ENCODE peak calls at places on chromosomes 16 and 17, in four cellular contexts. D is heart left ventricle, J is Calu3, A is fibroblast of lung. E is an unnamed sample.
A peak's percentile ranks its signal among the peaks of the same experiment; 100 is the strongest.

GRCh38 chr17:37361543-37361942 is 14.2 kb upstream of the C17orf78 start:
- DNase-seq in J (no peak), A (no peak), D (no peak), E (no peak)

GRCh38 chr17:18187226-18187625 is 3.6 kb downstream of the ALKBH5 start:
- DNase-seq in J (no peak), A (no peak), D (no peak), E (no peak)

GRCh38 chr16:1498899-1499676 is 5.9 kb downstream of the TELO2 start:
- DNase-seq in J (no peak), A (no peak), D (no peak), E (no peak)

GRCh38 chr17:30347488-30347887 is 13.6 kb upstream of the TMIGD1 start:
- DNase-seq in A (no peak), J (no peak), D (no peak), E (no peak)

GRCh38 chr17:30000001-30000754 is 58.7 kb downstream of the EFCAB5 start:
- DNase-seq in J (no peak), D (no peak), A (peak; percentile 20), E (no peak)

GRCh38 chr16:17329412-17329811 is 141.3 kb downstream of the XYLT1 start:
- DNase-seq in A (no peak), D (no peak), J (no peak), E (no peak)

GRCh38 chr16:81694494-81695285 is 84.4 kb upstream of the PLCG2 start:
- DNase-seq in D (no peak), A (no peak), J (no peak), E (no peak)

GRCh38 chr16:20348365-20349185 is 3.9 kb downstream of the UMOD start:
- DNase-seq in A (no peak), D (no peak), J (no peak), E (no peak)

GRCh38 chr17:58667934-58668597 is 23.8 kb downstream of the TEX14 start:
- DNase-seq in A (no peak), D (no peak), J (no peak), E (no peak)

GRCh38 chr16:88130016-88130415 is 178.8 kb downstream of the BANP start:
- DNase-seq in A (no peak), D (no peak), J (no peak), E (no peak)

GRCh38 chr16:11080999-11081630 is 136.8 kb downstream of the CLEC16A start:
- DNase-seq in A (no peak), D (no peak), J (no peak), E (no peak)

GRCh38 chr16:67731071-67731810 is 12.1 kb upstream of the GFOD2 start:
- DNase-seq in A (no peak), J (no peak), D (no peak), E (no peak)

GRCh38 chr17:49101054-49101534 is 31.5 kb upstream of the B4GALNT2 start:
- DNase-seq in A (peak; percentile 48), D (no peak), J (peak; percentile 90), E (no peak)

GRCh38 chr17:49836111-49837030 is 11.5 kb downstream of the TAC4 start:
- DNase-seq in D (no peak), A (peak; percentile 14), J (peak; percentile 57), E (no peak)

GRCh38 chr17:37220609-37220953 is 155.2 kb upstream of the C17orf78 start:
- DNase-seq in A (peak; percentile 46), D (no peak), J (no peak), E (no peak)

GRCh38 chr17:42135664-42136653 is 13.4 kb downstream of the HSPB9 start:
- DNase-seq in A (peak; percentile 64), D (peak; percentile 73), J (peak; percentile 90), E (no peak)

GRCh38 chr17:66412857-66413563 is 110.6 kb downstream of the PRKCA start:
- DNase-seq in D (no peak), J (no peak), A (no peak), E (no peak)

GRCh38 chr16:64137976-64138375 is 983.9 kb downstream of the CDH11 start:
- DNase-seq in J (no peak), D (no peak), A (no peak), E (no peak)

DNA sequence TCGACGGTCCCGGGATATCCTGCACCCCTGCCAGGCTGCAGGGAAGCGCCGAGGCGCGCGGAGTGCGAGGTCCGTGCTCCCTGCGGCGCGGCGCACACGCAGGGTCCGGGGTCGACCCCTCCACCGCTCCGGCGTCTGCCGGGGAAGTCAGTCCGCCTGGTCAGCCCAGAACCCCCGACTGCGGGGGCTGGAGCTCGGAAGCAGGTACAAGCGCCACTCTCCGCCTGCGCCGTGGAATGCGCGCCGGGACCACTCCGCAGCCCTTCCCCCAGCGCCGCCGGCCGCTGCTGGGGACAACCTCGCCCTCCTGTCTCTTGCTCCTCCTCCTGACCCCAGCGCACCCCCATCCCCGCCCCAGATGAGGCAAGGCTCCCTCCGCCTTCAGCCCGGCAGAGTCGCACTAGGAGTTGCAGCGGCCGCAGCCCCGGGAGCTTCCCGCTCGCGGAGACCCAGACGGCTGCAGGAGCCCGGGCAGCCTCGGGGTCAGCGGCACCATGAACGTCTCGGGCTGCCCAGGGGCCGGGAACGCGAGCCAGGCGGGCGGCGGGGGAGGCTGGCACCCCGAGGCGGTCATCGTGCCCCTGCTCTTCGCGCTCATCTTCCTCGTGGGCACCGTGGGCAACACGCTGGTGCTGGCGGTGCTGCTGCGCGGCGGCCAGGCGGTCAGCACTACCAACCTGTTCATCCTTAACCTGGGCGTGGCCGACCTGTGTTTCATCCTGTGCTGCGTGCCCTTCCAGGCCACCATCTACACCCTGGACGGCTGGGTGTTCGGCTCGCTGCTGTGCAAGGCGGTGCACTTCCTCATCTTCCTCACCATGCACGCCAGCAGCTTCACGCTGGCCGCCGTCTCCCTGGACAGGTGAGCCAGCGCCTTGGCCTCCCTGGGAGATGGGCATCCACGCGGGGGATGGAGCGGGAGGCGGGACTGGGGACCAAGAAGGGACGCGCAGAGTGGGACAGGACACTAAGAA is at the start of gene GALR2:
- DNase-seq in A (no peak), D (no peak), J (no peak), E (no peak)
- TF ChIP-seq CTCF in A (no peak), D (no peak), J (no peak), E (no peak)

GRCh38 chr16:29804020-29804419 is 2.3 kb upstream of the MAZ start:
- DNase-seq in J (no peak), A (no peak), D (no peak), E (no peak)

GRCh38 chr16:29802416-29802935 is 3.9 kb upstream of the MAZ start:
- DNase-seq in A (no peak), D (no peak), J (no peak), E (no peak)

GRCh38 chr16:29805232-29806095 is 865 bp upstream of the MAZ start:
- DNase-seq in J (peak; percentile 99), D (peak; percentile 98), A (peak; percentile 98), E (peak; percentile 95)

GRCh38 chr16:29806096-29806579 is at the start of gene MAZ:
- DNase-seq in D (no peak), A (peak; percentile 94), J (peak; percentile 85), E (no peak)

GRCh38 chr16:29804455-29805231 is 1.7 kb upstream of the MAZ start:
- DNase-seq in D (peak; percentile 60), A (peak; percentile 33), J (no peak), E (no peak)
- TF ChIP-seq CTCF in D (no peak), A (no peak), J (no peak), E (no peak)

DNA sequence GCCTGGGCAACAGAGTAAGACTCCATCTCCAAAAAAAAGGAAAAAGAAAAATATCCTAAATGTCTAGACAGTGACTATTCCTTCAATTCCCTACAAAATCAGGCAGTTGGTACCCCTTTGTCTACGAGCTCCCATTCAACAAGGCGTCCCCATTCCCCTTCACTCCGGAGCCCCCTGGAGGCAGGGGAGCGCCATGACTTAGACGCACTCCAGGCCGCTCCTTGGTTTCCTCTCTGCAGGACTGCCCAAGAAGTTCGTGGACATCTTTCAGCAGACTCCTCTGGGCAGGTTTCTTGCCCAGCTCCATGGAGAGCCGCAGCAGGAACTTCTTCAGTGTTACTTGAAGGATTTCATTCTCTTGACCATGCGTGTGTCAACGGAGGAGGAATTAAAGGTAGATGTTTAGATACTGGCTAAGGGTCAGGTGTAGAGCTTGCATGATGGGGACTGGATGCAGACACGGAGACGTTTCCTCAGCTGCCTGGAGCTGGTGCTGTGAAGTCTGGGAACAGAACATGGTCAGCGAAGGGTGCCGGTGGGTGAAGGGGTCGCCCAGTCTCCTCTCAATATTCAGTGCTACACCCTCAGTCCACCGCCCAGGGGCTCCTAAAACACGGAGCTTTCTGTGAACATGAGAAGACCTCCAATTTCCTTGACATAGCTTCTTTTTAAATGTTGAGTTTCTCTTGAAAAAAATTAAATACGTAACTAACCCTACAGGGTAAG is 53.3 kb upstream of the ENDOV start:
- DNase-seq in A (peak; percentile 6), J (peak; percentile 34), D (no peak), E (no peak)
- TF ChIP-seq CTCF in A (peak; percentile 41), J (peak; percentile 28), D (no peak), E (peak; percentile 20)

GRCh38 chr17:79778504-79779087 is 648 bp downstream of the CBX2 start:
- DNase-seq in D (no peak), A (no peak), J (no peak), E (no peak)

GRCh38 chr17:79779088-79779529 is 1.2 kb downstream of the CBX2 start:
- DNase-seq in J (no peak), D (no peak), A (no peak), E (no peak)

GRCh38 chr17:79777166-79777843 is 643 bp upstream of the CBX2 start:
- DNase-seq in D (peak; percentile 82), J (peak; percentile 48), A (peak; percentile 67), E (no peak)

GRCh38 chr17:79776378-79777165 is 1.4 kb upstream of the CBX2 start:
- DNase-seq in D (no peak), A (no peak), J (no peak), E (no peak)

GRCh38 chr17:79777844-79778503 is at the start of gene CBX2:
- DNase-seq in J (peak; percentile 86), A (peak; percentile 55), D (peak; percentile 88), E (no peak)
- TF ChIP-seq CTCF in J (no peak), A (no peak), D (no peak), E (no peak)

GRCh38 chr17:61567045-61567802 is 23.8 kb downstream of the NACA2 start:
- DNase-seq in A (no peak), D (no peak), J (no peak), E (no peak)
- TF ChIP-seq CTCF in A (no peak), D (no peak), J (no peak), E (no peak)

GRCh38 chr17:56717471-56717870 is 116.2 kb downstream of the C17orf67 start:
- DNase-seq in A (no peak), J (no peak), D (no peak), E (no peak)
- TF ChIP-seq CTCF in A (no peak), J (no peak), D (no peak), E (no peak)

GRCh38 chr17:47733414-47734288 is 615 bp downstream of the TBX21 start:
- DNase-seq in A (no peak), J (no peak), D (no peak), E (no peak)

GRCh38 chr17:47735139-47735464 is 2.1 kb downstream of the TBX21 start:
- DNase-seq in J (no peak), A (no peak), D (no peak), E (no peak)

GRCh38 chr17:47732399-47733046 is 513 bp upstream of the TBX21 start:
- DNase-seq in D (no peak), A (no peak), J (no peak), E (no peak)

GRCh38 chr17:47731396-47731795 is 1.6 kb upstream of the TBX21 start:
- DNase-seq in A (no peak), D (no peak), J (no peak), E (no peak)

DNA sequence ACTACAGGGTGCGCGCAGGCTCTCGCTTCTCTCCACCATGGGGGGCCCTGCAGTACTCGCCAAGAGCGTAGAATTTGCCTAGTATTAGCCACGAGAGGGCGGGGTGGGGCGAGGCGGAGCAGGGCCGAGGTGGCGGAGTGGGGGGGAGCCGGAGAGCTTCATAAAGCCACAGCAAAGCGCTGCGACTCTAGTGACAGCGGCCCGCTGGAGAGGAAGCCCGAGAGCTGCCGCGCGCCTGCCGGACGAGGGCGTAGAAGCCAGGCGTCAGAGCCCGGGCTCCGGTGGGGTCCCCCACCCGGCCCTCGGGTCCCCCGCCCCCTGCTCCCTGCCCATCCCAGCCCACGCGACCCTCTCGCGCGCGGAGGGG is at the start of gene TBX21:
- DNase-seq in J (peak; percentile 88), A (no peak), D (peak; percentile 76), E (no peak)
- TF ChIP-seq CTCF in J (no peak), A (peak; percentile 20), D (peak; percentile 9), E (no peak)

E was measured in AG09319.